ENCODE peak calls at places on chromosomes 4 and X, in six cellular contexts. H is GM12878, V is HepG2, O is NT2/D1, W is HCT116, P is H1. D is an unnamed sample.

GRCh38 chr4:53015681-53016080 is 153.6 kb downstream of the RASL11B start:
- DNase-seq in H (no peak), V (peak; percentile 66), O (peak; percentile 13), W (peak; percentile 26), P (no peak), D (no peak)

GRCh38 chr4:153248641-153249198 is 44.5 kb downstream of the TRIM2 start:
- DNase-seq in H (no peak), V (no peak), O (no peak), W (no peak), P (no peak), D (no peak)

GRCh38 chr4:150302553-150302952 is 224.3 kb downstream of the DCLK2 start:
- DNase-seq in H (no peak), V (peak; percentile 74), O (no peak), W (peak; percentile 53), P (no peak), D (peak; percentile 76)

GRCh38 chrX:143634373-143634685 is 1.6 kb downstream of the SLITRK4 start:
- DNase-seq in H (no peak), V (no peak), O (no peak), W (no peak), P (no peak), D (no peak)

GRCh38 chrX:25389276-25389675 is 373.5 kb upstream of the ARX start:
- DNase-seq in H (no peak), V (no peak), O (no peak), W (no peak), P (no peak), D (no peak)

GRCh38 chrX:24760601-24761000 is 66.9 kb downstream of the POLA1 start:
- DNase-seq in H (no peak), V (no peak), O (no peak), W (no peak), P (no peak), D (no peak)

GRCh38 chrX:153775293-153775595 is 5.6 kb upstream of the SRPK3 start:
- DNase-seq in H (no peak), V (no peak), O (no peak), W (no peak), P (no peak), D (no peak)

GRCh38 chr4:139279723-139280620 is at the start of gene MGARP:
- DNase-seq in H (no peak), V (no peak), O (no peak), W (no peak), P (peak; percentile 88), D (no peak)

GRCh38 chr4:87465739-87466366 is 43.5 kb downstream of the NUDT9 start:
- DNase-seq in H (peak; percentile 9), V (peak; percentile 45), O (no peak), W (peak; percentile 38), P (no peak), D (peak; percentile 23)

GRCh38 chr4:9962611-9963314 is 58.5 kb downstream of the SLC2A9 start:
- DNase-seq in H (no peak), V (no peak), O (no peak), W (no peak), P (no peak), D (no peak)

GRCh38 chr4:86498560-86499166 is 95.5 kb upstream of the PTPN13 start:
- DNase-seq in H (no peak), V (peak; percentile 7), O (no peak), W (peak; percentile 47), P (no peak), D (peak; percentile 52)

GRCh38 chrX:30819080-30819479 is 70.0 kb downstream of the TAB3 start:
- DNase-seq in H (no peak), V (no peak), O (no peak), W (no peak), P (no peak), D (no peak)

GRCh38 chr4:138039010-138039409 is 203.1 kb downstream of the SLC7A11 start:
- DNase-seq in H (no peak), V (no peak), O (no peak), W (no peak), P (no peak), D (no peak)

GRCh38 chr4:113094802-113095201 is 45.3 kb downstream of the ANK2 start:
- DNase-seq in H (no peak), V (no peak), O (peak; percentile 3), W (peak; percentile 19), P (no peak), D (peak; percentile 22)

GRCh38 chr4:40325406-40326019 is 9.6 kb upstream of the CHRNA9 start:
- DNase-seq in H (no peak), V (peak; percentile 54), O (no peak), W (peak; percentile 58), P (no peak), D (peak; percentile 79)

GRCh38 chr4:13547563-13548041 is 3.3 kb upstream of the NKX3-2 start:
- DNase-seq in H (no peak), V (no peak), O (no peak), W (no peak), P (peak; percentile 76), D (no peak)

GRCh38 chr4:174172274-174172673 is 111.2 kb downstream of the FBXO8 start:
- DNase-seq in H (no peak), V (no peak), O (no peak), W (no peak), P (no peak), D (no peak)

GRCh38 chrX:130224810-130225209 is 43.9 kb downstream of the ZNF280C start:
- DNase-seq in H (no peak), V (no peak), O (no peak), W (no peak), P (no peak), D (no peak)

GRCh38 chrX:68431836-68432235 is 1.5 kb downstream of the OPHN1 start:
- DNase-seq in H (no peak), V (no peak), O (no peak), W (no peak), P (no peak), D (no peak)

GRCh38 chr4:1208266-1208961 is 36.0 kb upstream of the SPON2 start:
- DNase-seq in H (no peak), V (no peak), O (no peak), W (no peak), P (no peak), D (no peak)

GRCh38 chr4:40916880-40917279 is 167.1 kb downstream of the NSUN7 start:
- DNase-seq in H (no peak), V (peak; percentile 27), O (no peak), W (peak; percentile 37), P (peak; percentile 77), D (peak; percentile 46)

GRCh38 chr4:84912741-84913140 is 53.7 kb downstream of the WDFY3 start:
- DNase-seq in H (no peak), V (no peak), O (no peak), W (no peak), P (no peak), D (no peak)

GRCh38 chr4:3285558-3286334 is 7.1 kb upstream of the RGS12 start:
- DNase-seq in H (no peak), V (peak; percentile 56), O (no peak), W (no peak), P (peak; percentile 46), D (no peak)

GRCh38 chr4:3284734-3285557 is 7.9 kb upstream of the RGS12 start:
- DNase-seq in H (no peak), V (no peak), O (no peak), W (no peak), P (peak; percentile 44), D (no peak)

GRCh38 chr4:3286335-3287175 is 6.3 kb upstream of the RGS12 start:
- DNase-seq in H (peak; percentile 70), V (no peak), O (no peak), W (no peak), P (peak; percentile 47), D (no peak)

GRCh38 chr4:3283483-3283882 is 9.3 kb upstream of the RGS12 start:
- DNase-seq in H (no peak), V (no peak), O (no peak), W (no peak), P (no peak), D (no peak)

GRCh38 chr4:3283916-3284315 is 8.9 kb upstream of the RGS12 start:
- DNase-seq in H (no peak), V (no peak), O (no peak), W (no peak), P (no peak), D (no peak)
- TF ChIP-seq ZNF274 in H (no peak), V (no peak), O (no peak), W (no peak), P (no peak), D (no peak)

GRCh38 chrX:27987862-27988646 is 6.8 kb upstream of the DCAF8L1 start:
- DNase-seq in H (no peak), V (peak; percentile 5), O (no peak), W (no peak), P (no peak), D (no peak)
- TF ChIP-seq ZNF274 in H (no peak), V (no peak), O (no peak), W (no peak), P (no peak), D (no peak)

GRCh38 chrX:95907081-95907480 is 777.6 kb upstream of the DIAPH2 start:
- DNase-seq in H (no peak), V (no peak), O (no peak), W (no peak), P (no peak), D (no peak)
- TF ChIP-seq ZNF274 in H (no peak), V (no peak), O (no peak), W (no peak), P (no peak), D (no peak)

DNA sequence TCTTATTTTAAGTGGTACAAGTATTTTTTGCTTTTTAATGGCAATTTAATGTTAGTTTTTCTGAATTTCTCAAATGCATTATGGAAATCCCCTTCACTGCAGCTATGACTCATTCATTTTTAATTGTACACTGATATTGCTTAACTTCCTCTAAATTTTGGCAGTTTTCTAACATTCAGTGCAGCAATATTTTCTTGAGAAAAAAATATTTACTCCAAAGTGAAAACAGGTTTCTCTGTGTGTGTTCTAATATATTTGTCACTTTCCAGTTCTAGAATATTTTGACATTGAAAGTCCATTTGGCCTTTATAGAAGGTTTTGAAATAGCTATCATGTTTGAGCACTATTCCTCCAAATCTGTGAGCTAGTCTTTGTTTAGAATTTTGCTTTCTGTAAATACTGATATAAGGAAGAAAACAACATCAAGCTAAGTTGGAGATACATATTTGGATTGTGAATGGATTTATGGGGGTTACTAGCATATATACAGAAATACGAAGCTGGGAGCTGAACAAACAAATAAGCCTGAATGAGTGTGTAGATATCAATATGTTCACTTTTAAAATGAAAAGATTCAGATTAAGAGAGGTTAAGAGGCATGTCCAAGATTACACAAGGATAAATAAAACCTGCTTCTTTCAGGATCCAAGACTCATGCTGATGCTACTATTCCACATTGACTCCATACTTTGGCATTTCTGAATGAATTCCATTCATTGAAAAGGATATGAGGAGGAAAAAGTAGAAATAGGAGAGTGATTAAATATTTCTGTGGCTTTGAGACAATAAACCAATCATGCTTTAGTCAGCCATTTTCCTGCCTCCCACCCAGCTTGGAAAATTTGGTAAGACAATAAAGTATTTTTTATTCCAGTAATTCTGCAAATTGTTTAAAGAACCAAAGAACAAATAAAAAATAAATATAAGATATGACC is 57.4 kb upstream of the SLIT2 start:
- DNase-seq in H (no peak), V (no peak), O (no peak), W (no peak), P (no peak), D (no peak)
- TF ChIP-seq ZNF274 in H (no peak), V (no peak), O (no peak), W (no peak), P (no peak), D (no peak)

GRCh38 chrX:108731144-108731543 is 5.2 kb downstream of the IRS4 start:
- DNase-seq in H (no peak), V (no peak), O (no peak), W (no peak), P (no peak), D (no peak)
- TF ChIP-seq ZNF274 in H (no peak), V (no peak), O (no peak), W (no peak), P (no peak), D (no peak)

GRCh38 chr4:62881901-62882300 is 1527.3 kb downstream of the TECRL start:
- DNase-seq in H (no peak), V (no peak), O (no peak), W (no peak), P (no peak), D (no peak)
- TF ChIP-seq ZNF274 in H (no peak), V (no peak), O (no peak), W (no peak), P (no peak), D (no peak)

D was measured in K562.